ENCODE peak calls at places on chromosomes 13 and 19, in five cellular contexts. X, R, A, Z and F are unnamed samples.
A peak's percentile ranks its signal among the peaks of the same experiment; 100 is the strongest.

GRCh38 chr13:97567510-97568243 is 133.7 kb downstream of the RAP2A start:
- DNase-seq in X (peak; percentile 37), R (no peak), A (no peak), Z (no peak), F (no peak)

GRCh38 chr19:17209126-17210036 is 5.8 kb upstream of the USE1 start:
- DNase-seq in X (peak; percentile 83), R (no peak), A (no peak), Z (peak; percentile 97), F (no peak)

GRCh38 chr19:10835089-10835753 is 791 bp downstream of the TMED1 start:
- DNase-seq in X (no peak), R (no peak), A (no peak), Z (no peak), F (no peak)

GRCh38 chr13:33017410-33017929 is 1.2 kb downstream of the KL start:
- DNase-seq in X (peak; percentile 80), R (no peak), A (no peak), Z (peak; percentile 94), F (no peak)

GRCh38 chr19:40257096-40257517 is 28.0 kb downstream of the AKT2 start:
- DNase-seq in X (no peak), R (no peak), A (no peak), Z (no peak), F (peak; percentile 18)

GRCh38 chr13:33279898-33280549 is 5.5 kb downstream of the STARD13 start:
- DNase-seq in X (no peak), R (no peak), A (no peak), Z (no peak), F (no peak)

GRCh38 chr13:29569253-29570057 is 26.0 kb downstream of the SLC7A1 start:
- DNase-seq in X (no peak), R (no peak), A (no peak), Z (no peak), F (no peak)

GRCh38 chr19:33734913-33735312 is 61.8 kb upstream of the KCTD15 start:
- DNase-seq in X (no peak), R (peak; percentile 62), A (no peak), Z (no peak), F (peak; percentile 15)

GRCh38 chr19:58582985-58583384 is 9.8 kb upstream of the MZF1 start:
- DNase-seq in X (no peak), R (no peak), A (no peak), Z (no peak), F (no peak)

GRCh38 chr19:3343619-3344502 is 22.5 kb upstream of the NFIC start:
- DNase-seq in X (peak; percentile 69), R (no peak), A (no peak), Z (peak; percentile 74), F (peak; percentile 59)

GRCh38 chr13:107329991-107330390 is 762.1 kb upstream of the ARGLU1 start:
- DNase-seq in X (no peak), R (peak; percentile 91), A (no peak), Z (no peak), F (no peak)

GRCh38 chr13:51607165-51607564 is 22.9 kb downstream of the WDFY2 start:
- DNase-seq in X (no peak), R (no peak), A (no peak), Z (no peak), F (no peak)

GRCh38 chr19:56837492-56837891 is 3.0 kb downstream of the PEG3 start:
- DNase-seq in X (no peak), R (no peak), A (no peak), Z (no peak), F (no peak)

GRCh38 chr19:38204096-38204495 is 19.9 kb downstream of the DPF1 start:
- DNase-seq in X (no peak), R (no peak), A (no peak), Z (no peak), F (no peak)

GRCh38 chr13:112643759-112644459 is 45.9 kb upstream of the ATP11A start:
- DNase-seq in X (no peak), R (peak; percentile 42), A (no peak), Z (no peak), F (peak; percentile 23)

GRCh38 chr19:46296722-46297431 is at the start of gene HIF3A:
- DNase-seq in X (no peak), R (no peak), A (no peak), Z (peak; percentile 97), F (peak; percentile 19)

GRCh38 chr13:105083986-105084385 is 1451.5 kb downstream of the EFNB2 start:
- DNase-seq in X (no peak), R (no peak), A (no peak), Z (peak; percentile 99), F (peak; percentile 96)

GRCh38 chr13:49995535-49996165 is 1.2 kb upstream of the TRIM13 start:
- DNase-seq in X (no peak), R (no peak), A (no peak), Z (peak; percentile 54), F (no peak)

GRCh38 chr13:69226427-69226826 is 881.2 kb upstream of the ATXN8OS start:
- DNase-seq in X (no peak), R (no peak), A (no peak), Z (no peak), F (no peak)

GRCh38 chr19:55341191-55342043 is 1.7 kb downstream of the KMT5C start:
- DNase-seq in X (peak; percentile 94), R (peak; percentile 63), A (peak; percentile 20), Z (peak; percentile 94), F (peak; percentile 81)

GRCh38 chr13:97574926-97575325 is 141.0 kb downstream of the RAP2A start:
- DNase-seq in X (peak; percentile 26), R (peak; percentile 51), A (no peak), Z (peak; percentile 75), F (no peak)

GRCh38 chr19:11288349-11288748 is 7.6 kb upstream of the TSPAN16 start:
- DNase-seq in X (peak; percentile 34), R (no peak), A (no peak), Z (peak; percentile 16), F (no peak)

GRCh38 chr13:49926019-49926418 is 10.1 kb downstream of the SPRYD7 start:
- DNase-seq in X (peak; percentile 66), R (no peak), A (no peak), Z (no peak), F (no peak)

GRCh38 chr13:95533545-95534135 is 18.9 kb upstream of the CLDN10 start:
- DNase-seq in X (no peak), R (no peak), A (no peak), Z (no peak), F (no peak)

GRCh38 chr13:75550159-75550567 is 572 bp downstream of the UCHL3 start:
- DNase-seq in X (peak; percentile 44), R (peak; percentile 7), A (no peak), Z (peak; percentile 61), F (peak; percentile 60)

GRCh38 chr19:54179262-54179587 is 6.3 kb upstream of the TMC4 start:
- DNase-seq in X (no peak), R (no peak), A (no peak), Z (no peak), F (no peak)